ENCODE peak calls at places on chromosome 6, in five cellular contexts. D is cardiac septum; O is astrocyte of the spinal cord; Z is fibroblast of pulmonary artery; F is activated T-helper 9 cell treated with anti-CD3 and anti-CD28 coated beads, Interleukin-2, amount 50 U/mL, for 16 hours. T is an unnamed sample.

GRCh38 chr6:36337814-36338213 is 1.1 kb upstream of the BNIP5 start:
- DNase-seq in D (no peak), O (no peak), Z (no peak), F (no peak), T (no peak)

GRCh38 chr6:23097569-23097968 is 528.2 kb downstream of the HDGFL1 start:
- DNase-seq in D (no peak), O (no peak), Z (no peak), F (no peak), T (no peak)

GRCh38 chr6:7978736-7979135 is 68.1 kb upstream of the TXNDC5 start:
- DNase-seq in D (no peak), O (peak), Z (no peak), F (no peak), T (no peak)

GRCh38 chr6:87473419-87473903 is 687 bp downstream of the SLC35A1 start:
- DNase-seq in D (no peak), O (peak), Z (peak), F (no peak), T (no peak)

GRCh38 chr6:165487347-165487746 is 175.7 kb downstream of the PDE10A start:
- DNase-seq in D (no peak), O (no peak), Z (peak), F (no peak), T (no peak)

GRCh38 chr6:77620290-77620882 is 32.5 kb upstream of the MEI4 start:
- DNase-seq in D (no peak), O (peak), Z (peak), F (no peak), T (no peak)

GRCh38 chr6:128882560-128882959 is 378 bp upstream of the LAMA2 start:
- DNase-seq in D (no peak), O (no peak), Z (no peak), F (no peak), T (no peak)

GRCh38 chr6:116291701-116292396 is 12.1 kb upstream of the TSPYL1 start:
- DNase-seq in D (no peak), O (no peak), Z (no peak), F (no peak), T (no peak)

GRCh38 chr6:116034327-116034726 is 26.4 kb downstream of the FRK start:
- DNase-seq in D (no peak), O (peak), Z (peak), F (no peak), T (no peak)